ENCODE peak calls at places on chromosome 2, in ten cellular contexts. One of them, this sample, is unnamed.

GRCh38 chr2:241309684-241310117 is 5.8 kb downstream of the HDLBP start:
- DNase-seq in transverse colon: peak; percentile 52
- DNase-seq in stimulated activated CD8-positive, alpha-beta memory T cell treated with anti-CD3 and anti-CD28 coated beads, Interleukin-15, amount 100 ng/mL, for 24 hours: peak; percentile 17
- DNase-seq in NCI-H510A treated with DMSO at 0.1 percent for 48 hours: no peak
- DNase-seq in NCI-H2081 treated with DMSO at 0.1 percent for 48 hours: no peak
- DNase-seq in stimulated activated CD4-positive, alpha-beta T cell treated with anti-CD3 and anti-CD28 coated beads, TNF-alpha, amount 100 ng/mL, for 48 hours: peak; percentile 43
- DNase-seq in stimulated activated naive CD4-positive, alpha-beta T cell: peak; percentile 53
- DNase-seq in posterior vena cava: no peak
- DNase-seq in activated CD4-positive, alpha-beta T cell treated with anti-CD3 and anti-CD28 coated beads, Interleukin-2, amount 50 U/mL, for 1 hour: peak; percentile 66
- DNase-seq in GM10248: peak; percentile 52
- DNase-seq in this sample: peak; percentile 66

GRCh38 chr2:220075835-220076234 is 448.4 kb downstream of the SLC4A3 start:
- DNase-seq in stimulated activated naive CD4-positive, alpha-beta T cell: no peak
- DNase-seq in transverse colon: no peak
- DNase-seq in activated CD4-positive, alpha-beta T cell treated with anti-CD3 and anti-CD28 coated beads, Interleukin-2, amount 50 U/mL, for 1 hour: no peak
- DNase-seq in NCI-H510A treated with DMSO at 0.1 percent for 48 hours: no peak
- DNase-seq in stimulated activated CD4-positive, alpha-beta T cell treated with anti-CD3 and anti-CD28 coated beads, TNF-alpha, amount 100 ng/mL, for 48 hours: no peak
- DNase-seq in posterior vena cava: no peak
- DNase-seq in stimulated activated CD8-positive, alpha-beta memory T cell treated with anti-CD3 and anti-CD28 coated beads, Interleukin-15, amount 100 ng/mL, for 24 hours: no peak
- DNase-seq in NCI-H2081 treated with DMSO at 0.1 percent for 48 hours: no peak
- DNase-seq in GM10248: no peak
- DNase-seq in this sample: no peak

GRCh38 chr2:3490191-3491158 is 28.9 kb downstream of the ADI1 start:
- DNase-seq in activated CD4-positive, alpha-beta T cell treated with anti-CD3 and anti-CD28 coated beads, Interleukin-2, amount 50 U/mL, for 1 hour: no peak
- DNase-seq in NCI-H510A treated with DMSO at 0.1 percent for 48 hours: no peak
- DNase-seq in posterior vena cava: peak; percentile 68
- DNase-seq in NCI-H2081 treated with DMSO at 0.1 percent for 48 hours: no peak
- DNase-seq in stimulated activated CD4-positive, alpha-beta T cell treated with anti-CD3 and anti-CD28 coated beads, TNF-alpha, amount 100 ng/mL, for 48 hours: no peak
- DNase-seq in stimulated activated CD8-positive, alpha-beta memory T cell treated with anti-CD3 and anti-CD28 coated beads, Interleukin-15, amount 100 ng/mL, for 24 hours: no peak
- DNase-seq in transverse colon: no peak
- DNase-seq in stimulated activated naive CD4-positive, alpha-beta T cell: no peak
- DNase-seq in GM10248: no peak
- DNase-seq in this sample: no peak

GRCh38 chr2:21228041-21228895 is 104.5 kb downstream of the TDRD15 start:
- DNase-seq in NCI-H2081 treated with DMSO at 0.1 percent for 48 hours: no peak
- DNase-seq in stimulated activated CD4-positive, alpha-beta T cell treated with anti-CD3 and anti-CD28 coated beads, TNF-alpha, amount 100 ng/mL, for 48 hours: no peak
- DNase-seq in stimulated activated CD8-positive, alpha-beta memory T cell treated with anti-CD3 and anti-CD28 coated beads, Interleukin-15, amount 100 ng/mL, for 24 hours: no peak
- DNase-seq in activated CD4-positive, alpha-beta T cell treated with anti-CD3 and anti-CD28 coated beads, Interleukin-2, amount 50 U/mL, for 1 hour: no peak
- DNase-seq in NCI-H510A treated with DMSO at 0.1 percent for 48 hours: no peak
- DNase-seq in stimulated activated naive CD4-positive, alpha-beta T cell: no peak
- DNase-seq in transverse colon: peak; percentile 14
- DNase-seq in GM10248: no peak
- DNase-seq in posterior vena cava: no peak
- DNase-seq in this sample: no peak

GRCh38 chr2:56191617-56192016 is 7.8 kb downstream of the CCDC85A start:
- DNase-seq in GM10248: no peak
- DNase-seq in activated CD4-positive, alpha-beta T cell treated with anti-CD3 and anti-CD28 coated beads, Interleukin-2, amount 50 U/mL, for 1 hour: no peak
- DNase-seq in NCI-H510A treated with DMSO at 0.1 percent for 48 hours: peak; percentile 56
- DNase-seq in stimulated activated CD4-positive, alpha-beta T cell treated with anti-CD3 and anti-CD28 coated beads, TNF-alpha, amount 100 ng/mL, for 48 hours: no peak
- DNase-seq in stimulated activated CD8-positive, alpha-beta memory T cell treated with anti-CD3 and anti-CD28 coated beads, Interleukin-15, amount 100 ng/mL, for 24 hours: no peak
- DNase-seq in NCI-H2081 treated with DMSO at 0.1 percent for 48 hours: no peak
- DNase-seq in stimulated activated naive CD4-positive, alpha-beta T cell: no peak
- DNase-seq in posterior vena cava: no peak
- DNase-seq in transverse colon: no peak
- DNase-seq in this sample: no peak

GRCh38 chr2:62309465-62310091 is 113.7 kb downstream of the B3GNT2 start:
- DNase-seq in stimulated activated naive CD4-positive, alpha-beta T cell: no peak
- DNase-seq in NCI-H2081 treated with DMSO at 0.1 percent for 48 hours: no peak
- DNase-seq in stimulated activated CD8-positive, alpha-beta memory T cell treated with anti-CD3 and anti-CD28 coated beads, Interleukin-15, amount 100 ng/mL, for 24 hours: no peak
- DNase-seq in transverse colon: no peak
- DNase-seq in activated CD4-positive, alpha-beta T cell treated with anti-CD3 and anti-CD28 coated beads, Interleukin-2, amount 50 U/mL, for 1 hour: no peak
- DNase-seq in NCI-H510A treated with DMSO at 0.1 percent for 48 hours: no peak
- DNase-seq in GM10248: peak; percentile 75
- DNase-seq in stimulated activated CD4-positive, alpha-beta T cell treated with anti-CD3 and anti-CD28 coated beads, TNF-alpha, amount 100 ng/mL, for 48 hours: no peak
- DNase-seq in posterior vena cava: no peak
- DNase-seq in this sample: peak; percentile 23

GRCh38 chr2:19228092-19228670 is 130.2 kb downstream of the OSR1 start:
- DNase-seq in transverse colon: no peak
- DNase-seq in activated CD4-positive, alpha-beta T cell treated with anti-CD3 and anti-CD28 coated beads, Interleukin-2, amount 50 U/mL, for 1 hour: no peak
- DNase-seq in NCI-H2081 treated with DMSO at 0.1 percent for 48 hours: no peak
- DNase-seq in stimulated activated CD8-positive, alpha-beta memory T cell treated with anti-CD3 and anti-CD28 coated beads, Interleukin-15, amount 100 ng/mL, for 24 hours: no peak
- DNase-seq in stimulated activated naive CD4-positive, alpha-beta T cell: no peak
- DNase-seq in NCI-H510A treated with DMSO at 0.1 percent for 48 hours: peak; percentile 49
- DNase-seq in posterior vena cava: no peak
- DNase-seq in stimulated activated CD4-positive, alpha-beta T cell treated with anti-CD3 and anti-CD28 coated beads, TNF-alpha, amount 100 ng/mL, for 48 hours: no peak
- DNase-seq in GM10248: no peak
- DNase-seq in this sample: no peak

GRCh38 chr2:18435425-18436037 is 124.9 kb downstream of the RDH14 start:
- DNase-seq in stimulated activated CD4-positive, alpha-beta T cell treated with anti-CD3 and anti-CD28 coated beads, TNF-alpha, amount 100 ng/mL, for 48 hours: no peak
- DNase-seq in stimulated activated CD8-positive, alpha-beta memory T cell treated with anti-CD3 and anti-CD28 coated beads, Interleukin-15, amount 100 ng/mL, for 24 hours: no peak
- DNase-seq in NCI-H2081 treated with DMSO at 0.1 percent for 48 hours: peak; percentile 45
- DNase-seq in posterior vena cava: no peak
- DNase-seq in transverse colon: no peak
- DNase-seq in GM10248: no peak
- DNase-seq in stimulated activated naive CD4-positive, alpha-beta T cell: no peak
- DNase-seq in NCI-H510A treated with DMSO at 0.1 percent for 48 hours: peak; percentile 94
- DNase-seq in activated CD4-positive, alpha-beta T cell treated with anti-CD3 and anti-CD28 coated beads, Interleukin-2, amount 50 U/mL, for 1 hour: no peak
- DNase-seq in this sample: no peak

This sample was measured in activated gamma-delta T cell treated with Interleukin-2 at 50 U/mL for 16 hours.